ENCODE peak calls at places on chromosome 1, in eight cellular contexts. C is RWPE2; Q is right cardiac atrium; R is lower lobe of right lung; N is CD8-positive, alpha-beta T cell; T is tibial artery; K is fibroblast of lung; H is GM23338. U is an unnamed sample. For H3K4me1, the result is how much of the 10 kb centered on the place peaks cover.

GRCh38 chr1:26102046-26102925 is 9.3 kb upstream of the PDIK1L start:
- DNase-seq in H (no peak), T (peak), R (no peak), K (no peak), C (no peak), N (no peak), Q (no peak), U (no peak)

GRCh38 chr1:33394716-33395115 is 36.2 kb downstream of the PHC2 start:
- DNase-seq in H (no peak), T (no peak), N (no peak), R (no peak), K (peak), C (no peak), Q (no peak), U (peak)

GRCh38 chr1:219210067-219210466 is 36.4 kb downstream of the LYPLAL1 start:
- DNase-seq in K (peak), H (no peak), N (no peak), R (no peak), Q (no peak), C (no peak), T (no peak), U (no peak)

GRCh38 chr1:45272943-45273342 is 53.8 kb upstream of the HPDL start:
- DNase-seq in N (no peak), K (peak), T (no peak), R (no peak), Q (no peak), C (no peak), H (no peak), U (peak)

GRCh38 chr1:241592273-241592958 is 47.8 kb downstream of the CHML start:
- DNase-seq in R (no peak), H (no peak), K (no peak), C (no peak), T (no peak), Q (no peak), N (no peak), U (peak)

GRCh38 chr1:155479205-155479604 is 83.4 kb downstream of the ASH1L start:
- DNase-seq in R (no peak), C (no peak), H (no peak), N (no peak), K (peak), Q (no peak), T (no peak), U (peak)

GRCh38 chr1:111880866-111881837 is 108.3 kb downstream of the KCND3 start:
- DNase-seq in T (no peak), K (no peak), C (no peak), R (no peak), H (no peak), N (no peak), Q (peak), U (no peak)

GRCh38 chr1:220880726-220881506 is 1.7 kb downstream of the HLX start:
- DNase-seq in N (no peak), T (peak), Q (peak), K (peak), C (no peak), H (peak), R (peak), U (no peak)

GRCh38 chr1:113219828-113220227 is 146.8 kb downstream of the LRIG2 start:
- DNase-seq in C (no peak), H (no peak), N (no peak), K (no peak), T (no peak), Q (no peak), R (no peak), U (no peak)

GRCh38 chr1:89826594-89826993 is 5.8 kb downstream of the LRRC8D start:
- DNase-seq in N (no peak), Q (no peak), C (no peak), H (no peak), R (no peak), K (no peak), T (no peak), U (no peak)

GRCh38 chr1:52159033-52159789 is 17.3 kb downstream of the ZFYVE9 start:
- DNase-seq in N (no peak), Q (no peak), H (no peak), C (no peak), K (peak), R (no peak), T (no peak), U (peak)

GRCh38 chr1:185804206-185804605 is 70.0 kb downstream of the HMCN1 start:
- DNase-seq in Q (no peak), N (no peak), T (no peak), H (no peak), C (no peak), K (no peak), R (no peak), U (no peak)

GRCh38 chr1:219324629-219325367 is 151.1 kb downstream of the LYPLAL1 start:
- DNase-seq in T (no peak), H (no peak), R (no peak), N (no peak), Q (no peak), K (peak), C (no peak), U (peak)

GRCh38 chr1:201954263-201955008 is 867 bp upstream of the TIMM17A start:
- DNase-seq in Q (peak), K (no peak), T (no peak), H (no peak), R (no peak), C (no peak), N (no peak), U (no peak)

GRCh38 chr1:2229032-2229920 is 1.2 kb downstream of the SKI start:
- DNase-seq in R (peak), N (peak), C (no peak), T (peak), H (peak), Q (peak), K (peak), U (peak)
- H3K4me1 ChIP-seq in R (half or more), N (under half), C (under half), T (under half), H (under half), Q (under half), K (under half), U (under half)

GRCh38 chr1:224432141-224432540 is 2.5 kb downstream of the WDR26 start:
- DNase-seq in N (no peak), R (no peak), H (no peak), C (no peak), Q (no peak), K (peak), T (no peak), U (peak)
- H3K4me1 ChIP-seq in N (half or more), R (half or more), H (under half), C (under half), Q (under half), K (under half), T (under half), U (half or more)

GRCh38 chr1:15625224-15625917 is 8.1 kb downstream of the DDI2 start:
- DNase-seq in H (no peak), R (no peak), N (no peak), K (no peak), Q (no peak), T (no peak), C (no peak), U (no peak)
- H3K4me1 ChIP-seq in H (under half), R (half or more), N (under half), K (under half), Q (under half), T (under half), C (under half), U (half or more)

GRCh38 chr1:170590921-170591705 is 59.1 kb downstream of the GORAB start:
- DNase-seq in N (no peak), Q (no peak), T (no peak), H (no peak), R (no peak), C (no peak), K (no peak), U (no peak)

GRCh38 chr1:170592591-170593111 is 60.7 kb downstream of the GORAB start:
- DNase-seq in N (no peak), Q (no peak), T (no peak), H (no peak), C (no peak), R (no peak), K (no peak), U (peak)

GRCh38 chr1:170586321-170586855 is 54.4 kb downstream of the GORAB start:
- DNase-seq in K (peak), R (no peak), N (no peak), C (no peak), H (peak), Q (peak), T (peak), U (peak)

GRCh38 chr1:170583186-170583585 is 51.2 kb downstream of the GORAB start:
- DNase-seq in C (no peak), T (no peak), R (no peak), N (no peak), Q (no peak), K (no peak), H (no peak), U (no peak)

GRCh38 chr1:170586942-170587593 is 55.1 kb downstream of the GORAB start:
- DNase-seq in N (no peak), T (no peak), C (no peak), R (no peak), H (no peak), Q (no peak), K (peak), U (peak)
- H3K4me1 ChIP-seq in N (under half), T (under half), C (under half), R (under half), H (under half), Q (under half), K (under half), U (under half)

GRCh38 chr1:1436634-1437032 is 1.1 kb downstream of the VWA1 start:
- DNase-seq in K (no peak), H (no peak), Q (no peak), T (no peak), N (no peak), C (no peak), R (no peak), U (no peak)
- H3K4me1 ChIP-seq in K (under half), H (under half), Q (under half), T (under half), N (under half), C (under half), R (half or more), U (under half)

GRCh38 chr1:230113230-230113604 is 46.2 kb downstream of the GALNT2 start:
- DNase-seq in H (no peak), K (no peak), T (no peak), C (no peak), Q (no peak), N (no peak), R (no peak), U (no peak)
- H3K4me1 ChIP-seq in H (under half), K (under half), T (under half), C (under half), Q (under half), N (under half), R (under half), U (half or more)

DNA sequence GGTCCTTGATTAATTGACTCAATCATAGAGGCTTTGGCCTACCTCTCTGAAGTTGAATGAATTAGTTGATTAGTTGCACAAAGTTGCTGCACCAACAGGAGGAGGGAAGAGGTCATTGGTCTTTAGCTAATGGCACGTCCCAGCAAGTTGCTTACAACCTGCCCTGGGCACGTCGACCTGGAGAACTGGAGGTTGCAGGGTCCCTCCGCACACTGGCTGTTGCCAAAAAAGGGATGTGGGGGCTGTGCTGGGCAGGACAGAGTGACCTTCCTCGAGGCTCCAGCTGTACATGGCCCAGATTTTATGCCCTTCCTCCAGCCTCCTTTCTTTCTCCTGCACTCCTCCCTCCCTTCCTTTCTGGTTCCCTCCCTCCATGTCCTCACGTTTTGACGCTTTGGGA is 230.3 kb upstream of the VAMP3 start:
- DNase-seq in H (no peak), T (no peak), Q (no peak), K (no peak), C (peak), N (no peak), R (peak), U (no peak)
- H3K4me1 ChIP-seq in H (under half), T (under half), Q (under half), K (under half), C (under half), N (under half), R (under half), U (under half)

GRCh38 chr1:207817166-207817565 is 65.3 kb downstream of the CD46 start:
- DNase-seq in K (no peak), N (no peak), R (no peak), C (no peak), H (no peak), Q (no peak), T (peak), U (no peak)
- H3K4me1 ChIP-seq in K (under half), N (under half), R (half or more), C (under half), H (under half), Q (under half), T (half or more), U (half or more)

GRCh38 chr1:153627797-153628626 is at the start of gene S100A1:
- DNase-seq in T (peak), Q (peak), K (no peak), C (no peak), H (no peak), N (no peak), R (no peak), U (no peak)
- H3K4me1 ChIP-seq in T (under half), Q (under half), K (under half), C (under half), H (under half), N (under half), R (half or more), U (half or more)

GRCh38 chr1:168227620-168228019 is 1.8 kb downstream of the SFT2D2 start:
- DNase-seq in H (no peak), R (no peak), C (no peak), N (no peak), Q (no peak), T (no peak), K (no peak), U (no peak)

GRCh38 chr1:168223261-168223660 is 2.5 kb upstream of the SFT2D2 start:
- DNase-seq in T (no peak), N (no peak), H (no peak), C (no peak), R (no peak), K (no peak), Q (no peak), U (no peak)

GRCh38 chr1:168223681-168224515 is 1.9 kb upstream of the SFT2D2 start:
- DNase-seq in H (no peak), Q (no peak), C (no peak), K (no peak), N (no peak), R (no peak), T (no peak), U (no peak)

GRCh38 chr1:168225476-168226190 is at the start of gene SFT2D2:
- DNase-seq in H (peak), R (peak), Q (peak), K (peak), N (peak), C (peak), T (peak), U (peak)

DNA sequence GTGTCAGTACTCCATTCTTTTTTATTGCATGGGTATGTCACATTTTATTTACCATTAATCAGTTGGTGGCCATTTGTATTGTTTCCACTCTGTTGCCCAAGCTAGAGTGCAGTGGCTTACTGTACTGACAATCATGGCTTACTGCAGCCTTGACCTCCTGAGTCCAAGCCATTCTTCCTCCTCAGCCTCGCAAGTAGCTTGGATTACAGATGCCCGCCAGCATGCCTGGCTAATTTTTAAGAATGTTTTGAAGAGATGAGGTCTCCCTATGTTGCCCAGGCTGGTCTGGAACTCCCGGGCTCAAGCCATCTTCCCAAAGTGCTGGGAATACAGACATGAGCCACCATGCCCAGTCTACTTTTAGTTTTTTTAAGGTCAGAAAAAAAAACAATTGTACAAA is 813 bp upstream of the SFT2D2 start:
- DNase-seq in T (no peak), N (no peak), R (no peak), K (no peak), C (no peak), Q (no peak), H (no peak), U (no peak)
- H3K4me1 ChIP-seq in T (under half), N (under half), R (under half), K (under half), C (under half), Q (under half), H (under half), U (under half)